ENCODE peak calls at places on chromosomes 2 and 18, in ten cellular contexts. D is foreskin keratinocyte, K is foreskin fibroblast, U is choroid plexus epithelial cell, Q is tibial artery, M is lower lobe of right lung, S is thyroid gland, T is epithelial cell of esophagus, O is suprapubic skin, L is mammary epithelial cell. H is an unnamed sample.
A peak's percentile ranks its signal among the peaks of the same experiment; 100 is the strongest.

GRCh38 chr2:186848873-186849578 is at the start of gene ZSWIM2:
- DNase-seq in D (peak; percentile 94), K (peak; percentile 89), U (peak; percentile 96), Q (peak; percentile 78), M (peak; percentile 69), S (peak; percentile 34), T (peak; percentile 96), O (peak; percentile 75), L (peak; percentile 76), H (no peak)

GRCh38 chr2:30869988-30870387 is 62.7 kb upstream of the CAPN13 start:
- DNase-seq in D (peak; percentile 47), K (no peak), U (no peak), Q (no peak), M (no peak), S (no peak), T (peak; percentile 55), O (no peak), L (peak; percentile 23), H (no peak)

GRCh38 chr18:36817039-36817438 is 11.8 kb downstream of the TPGS2 start:
- DNase-seq in D (no peak), K (no peak), U (no peak), Q (no peak), M (no peak), S (no peak), T (no peak), O (no peak), L (no peak), H (no peak)

GRCh38 chr2:96142217-96143113 is 2.8 kb downstream of the DUSP2 start:
- DNase-seq in D (no peak), K (no peak), U (no peak), Q (no peak), M (peak; percentile 37), S (no peak), T (no peak), O (no peak), L (no peak), H (peak; percentile 85)

GRCh38 chr2:116879646-116880045 is 934.8 kb upstream of the DDX18 start:
- DNase-seq in D (no peak), K (no peak), U (no peak), Q (no peak), M (no peak), S (no peak), T (no peak), O (no peak), L (no peak), H (no peak)

GRCh38 chr18:78641689-78642231 is 337.9 kb upstream of the SALL3 start:
- DNase-seq in D (no peak), K (no peak), U (no peak), Q (peak; percentile 3), M (no peak), S (no peak), T (no peak), O (no peak), L (no peak), H (no peak)

GRCh38 chr2:120512321-120512710 is 166.4 kb downstream of the INHBB start:
- DNase-seq in D (no peak), K (no peak), U (no peak), Q (no peak), M (no peak), S (no peak), T (no peak), O (no peak), L (no peak), H (no peak)

GRCh38 chr2:141003967-141004657 is 1126.7 kb downstream of the LRP1B start:
- DNase-seq in D (no peak), K (no peak), U (no peak), Q (no peak), M (no peak), S (no peak), T (no peak), O (no peak), L (no peak), H (no peak)

DNA sequence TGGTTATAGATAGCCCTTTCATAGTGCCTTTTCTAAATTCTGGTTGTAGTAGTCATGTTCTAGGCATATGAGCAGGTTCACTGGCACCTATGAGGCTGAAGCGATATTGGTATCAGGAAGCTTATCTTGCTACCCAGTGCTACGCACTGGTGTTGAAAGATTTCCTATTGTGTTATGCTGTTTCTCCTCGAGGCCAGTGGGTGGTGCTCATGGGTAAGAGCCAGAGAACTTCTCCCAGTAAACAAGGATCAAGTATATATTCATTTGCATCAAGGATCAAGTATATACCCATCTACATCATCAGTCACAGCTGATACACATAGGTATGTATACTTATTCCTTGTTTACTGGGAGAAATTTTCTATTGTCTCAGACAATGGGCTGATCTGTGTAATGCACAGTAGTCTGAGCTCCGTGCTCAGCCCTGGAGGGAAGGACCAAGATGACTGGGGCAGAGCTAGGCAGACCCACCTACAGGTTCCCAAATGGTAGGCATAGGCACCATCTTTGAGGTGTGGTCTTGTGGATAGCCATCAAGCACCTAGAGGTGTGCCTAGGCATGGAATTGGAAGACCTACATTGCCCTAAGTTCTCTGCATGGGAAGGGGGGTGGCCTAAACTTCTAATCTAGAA is 101.2 kb upstream of the GALNT13 start:
- DNase-seq in D (no peak), K (no peak), U (no peak), Q (no peak), M (no peak), S (no peak), T (peak; percentile 14), O (no peak), L (peak; percentile 4), H (no peak)
- TF ChIP-seq CTCF in D (no peak), K (no peak), U (no peak), Q (no peak), M (no peak), S (no peak), T (peak; percentile 14), O (no peak), L (peak; percentile 11), H (peak; percentile 18)

GRCh38 chr2:201707753-201708152 is 9.3 kb upstream of the MPP4 start:
- DNase-seq in D (no peak), K (peak; percentile 58), U (peak; percentile 72), Q (no peak), M (no peak), S (no peak), T (peak; percentile 39), O (no peak), L (no peak), H (no peak)
- TF ChIP-seq CTCF in D (peak; percentile 66), K (peak; percentile 37), U (peak; percentile 64), Q (no peak), M (no peak), S (no peak), T (peak; percentile 10), O (no peak), L (no peak), H (peak; percentile 78)

GRCh38 chr2:239266779-239267410 is 133.9 kb downstream of the HDAC4 start:
- DNase-seq in D (no peak), K (no peak), U (no peak), Q (no peak), M (no peak), S (no peak), T (no peak), O (peak; percentile 62), L (no peak), H (no peak)

GRCh38 chr2:239268549-239268948 is 132.3 kb downstream of the HDAC4 start:
- DNase-seq in D (no peak), K (no peak), U (no peak), Q (peak; percentile 33), M (no peak), S (no peak), T (no peak), O (peak; percentile 48), L (no peak), H (no peak)

GRCh38 chr2:239266436-239266770 is 134.4 kb downstream of the HDAC4 start:
- DNase-seq in D (no peak), K (no peak), U (no peak), Q (no peak), M (no peak), S (no peak), T (no peak), O (no peak), L (no peak), H (no peak)

GRCh38 chr2:239268082-239268481 is 132.7 kb downstream of the HDAC4 start:
- DNase-seq in D (no peak), K (no peak), U (no peak), Q (peak; percentile 91), M (no peak), S (peak; percentile 68), T (no peak), O (peak; percentile 65), L (no peak), H (no peak)

DNA sequence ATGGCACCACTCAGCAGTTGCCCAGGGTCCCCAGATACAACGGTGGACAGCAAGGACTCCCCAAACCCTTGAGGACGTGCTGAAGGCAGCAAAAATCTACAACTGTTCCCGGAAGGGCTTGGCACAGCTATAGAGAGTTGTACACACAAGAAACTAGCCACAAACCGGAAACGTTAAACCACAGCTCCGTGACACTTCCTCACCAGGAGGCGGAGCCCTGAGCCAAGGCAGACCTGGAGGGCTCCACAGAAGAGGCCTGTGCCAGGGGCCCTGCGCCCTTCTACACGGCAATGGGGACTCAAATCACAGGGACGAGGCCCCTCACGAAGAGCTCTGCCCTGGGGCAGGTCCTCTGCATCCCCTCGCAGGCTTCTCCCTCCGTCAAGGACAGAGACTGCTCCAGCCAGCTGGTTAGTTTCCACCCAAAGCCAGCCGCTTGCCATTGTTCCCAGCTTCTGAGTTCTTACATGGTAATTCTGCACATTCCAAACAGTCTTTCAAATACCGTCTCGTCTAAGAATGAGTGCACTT is 133.3 kb downstream of the HDAC4 start:
- DNase-seq in D (peak; percentile 18), K (peak; percentile 57), U (peak; percentile 87), Q (peak; percentile 82), M (peak; percentile 87), S (peak; percentile 61), T (peak; percentile 75), O (peak; percentile 85), L (peak; percentile 64), H (no peak)
- TF ChIP-seq CTCF in D (peak; percentile 42), K (peak; percentile 19), U (peak; percentile 51), Q (peak; percentile 5), M (peak; percentile 44), S (no peak), T (peak; percentile 60), O (no peak), L (peak; percentile 22), H (peak; percentile 68)

DNA sequence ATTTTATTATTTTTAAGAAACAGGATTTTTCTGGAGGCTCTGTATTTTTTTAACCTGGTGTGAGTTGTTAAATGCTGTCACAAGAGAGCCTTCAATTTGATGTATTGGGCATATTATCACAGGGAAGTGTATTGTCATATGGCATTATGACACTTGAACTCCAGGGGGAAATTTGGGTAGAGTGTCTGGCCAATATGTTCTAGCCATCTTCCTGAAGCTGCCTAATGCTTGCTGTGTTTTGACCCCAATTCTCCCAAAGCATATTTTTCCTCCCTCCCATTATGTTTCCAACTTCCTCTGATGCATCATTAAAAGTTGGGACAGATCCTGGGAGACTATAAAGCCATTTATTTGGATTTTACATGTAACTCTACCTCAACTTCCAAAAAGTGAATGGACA is 214.1 kb upstream of the SESTD1 start:
- DNase-seq in D (no peak), K (no peak), U (no peak), Q (no peak), M (no peak), S (no peak), T (no peak), O (no peak), L (no peak), H (no peak)
- TF ChIP-seq CTCF in D (no peak), K (no peak), U (no peak), Q (no peak), M (no peak), S (no peak), T (no peak), O (no peak), L (no peak), H (no peak)

H was measured in chondrocyte.